ENCODE peak calls at places on chromosomes 6 and 20, in nine cellular contexts. C, L, V, N, X, F, H, Y and B are unnamed samples. For H3K4me1, the result is how much of the 10 kb centered on the place peaks cover.

GRCh38 chr6:118297821-118298220 is 250.3 kb upstream of the PLN start:
- DNase-seq in V (no peak), C (no peak), F (no peak), N (no peak), L (no peak), X (no peak), Y (no peak), H (no peak), B (no peak)

GRCh38 chr6:148593130-148593812 is 153.6 kb upstream of the UST start:
- DNase-seq in C (peak), L (no peak), X (no peak), V (no peak), F (no peak), N (no peak), Y (no peak), H (peak), B (no peak)

GRCh38 chr20:35145141-35145564 is 2.0 kb downstream of the EDEM2 start:
- DNase-seq in X (no peak), L (no peak), C (peak), N (no peak), Y (no peak), V (no peak), H (peak), F (no peak), B (peak)

GRCh38 chr6:6474170-6474920 is 114.2 kb upstream of the LY86 start:
- DNase-seq in H (no peak), V (no peak), F (peak), Y (no peak), X (no peak), L (no peak), C (no peak), N (no peak), B (no peak)

GRCh38 chr6:108914235-108915022 is 66.2 kb downstream of the ARMC2 start:
- DNase-seq in N (no peak), C (peak), H (peak), Y (no peak), X (no peak), F (no peak), L (no peak), V (no peak), B (peak)

GRCh38 chr20:10236540-10237533 is 18.2 kb downstream of the SNAP25 start:
- DNase-seq in Y (no peak), C (no peak), V (no peak), H (no peak), L (no peak), X (no peak), N (no peak), F (peak), B (no peak)

GRCh38 chr6:89483111-89483720 is 50.3 kb downstream of the ANKRD6 start:
- DNase-seq in V (peak), N (no peak), H (peak), Y (no peak), X (no peak), F (peak), L (peak), C (no peak), B (no peak)

GRCh38 chr6:157637516-157637915 is 185.5 kb upstream of the SNX9 start:
- DNase-seq in L (no peak), Y (no peak), C (no peak), F (no peak), X (no peak), H (no peak), N (no peak), V (no peak), B (no peak)

GRCh38 chr6:139705284-139705683 is 330.8 kb upstream of the CITED2 start:
- DNase-seq in N (no peak), C (no peak), F (no peak), H (no peak), X (no peak), L (no peak), V (no peak), Y (no peak), B (no peak)

GRCh38 chr6:15908871-15909270 is 220.0 kb upstream of the MYLIP start:
- DNase-seq in L (no peak), X (no peak), V (no peak), Y (no peak), H (no peak), N (no peak), C (no peak), F (no peak), B (no peak)

GRCh38 chr6:21402368-21402767 is 191.2 kb upstream of the SOX4 start:
- DNase-seq in L (no peak), V (no peak), H (no peak), F (no peak), X (no peak), Y (no peak), C (peak), N (no peak), B (no peak)

GRCh38 chr6:12112540-12113189 is 100.6 kb downstream of the HIVEP1 start:
- DNase-seq in H (no peak), Y (no peak), L (no peak), F (no peak), C (no peak), N (no peak), X (no peak), V (no peak), B (no peak)

GRCh38 chr6:34696189-34696738 is 303 bp downstream of the ILRUN start:
- DNase-seq in Y (no peak), C (peak), X (no peak), V (peak), H (peak), F (peak), N (no peak), L (peak), B (no peak)

GRCh38 chr20:25685276-25686080 is 11.2 kb downstream of the ZNF337 start:
- DNase-seq in L (no peak), X (no peak), H (no peak), V (no peak), Y (no peak), N (no peak), F (no peak), C (no peak), B (no peak)

GRCh38 chr6:53151676-53152075 is 3.0 kb upstream of the GCM1 start:
- DNase-seq in V (no peak), F (no peak), L (no peak), X (no peak), C (no peak), H (no peak), N (no peak), Y (no peak), B (no peak)

GRCh38 chr20:10922521-10922920 is 248.7 kb upstream of the JAG1 start:
- DNase-seq in C (peak), F (no peak), N (no peak), Y (no peak), X (no peak), H (no peak), L (no peak), V (no peak), B (no peak)

GRCh38 chr6:28866342-28867077 is 57.3 kb downstream of the TRIM27 start:
- DNase-seq in F (peak), N (peak), L (no peak), H (peak), Y (peak), V (peak), X (no peak), C (peak), B (peak)

GRCh38 chr20:41018153-41018552 is 10.5 kb upstream of the TOP1 start:
- DNase-seq in Y (no peak), L (no peak), C (peak), N (no peak), H (no peak), F (no peak), V (no peak), X (no peak), B (no peak)
- H3K27ac ChIP-seq in Y (no peak), L (no peak), C (no peak), N (no peak), H (no peak), F (no peak), V (no peak), X (peak), B (no peak)

GRCh38 chr6:43702522-43703440 is 15.2 kb upstream of the MRPS18A start:
- DNase-seq in V (peak), X (no peak), H (peak), F (peak), L (peak), N (peak), Y (peak), C (peak), B (no peak)

GRCh38 chr6:43695967-43696291 is 8.3 kb upstream of the MRPS18A start:
- DNase-seq in X (no peak), N (no peak), C (peak), V (no peak), H (no peak), Y (no peak), L (no peak), F (no peak), B (no peak)

GRCh38 chr6:43698584-43699349 is 11.2 kb upstream of the MRPS18A start:
- DNase-seq in V (no peak), F (no peak), N (no peak), H (peak), X (no peak), C (peak), Y (peak), L (no peak), B (no peak)

GRCh38 chr6:43702147-43702521 is 14.5 kb upstream of the MRPS18A start:
- DNase-seq in N (no peak), X (no peak), L (no peak), H (no peak), F (no peak), Y (no peak), V (no peak), C (no peak), B (no peak)

DNA sequence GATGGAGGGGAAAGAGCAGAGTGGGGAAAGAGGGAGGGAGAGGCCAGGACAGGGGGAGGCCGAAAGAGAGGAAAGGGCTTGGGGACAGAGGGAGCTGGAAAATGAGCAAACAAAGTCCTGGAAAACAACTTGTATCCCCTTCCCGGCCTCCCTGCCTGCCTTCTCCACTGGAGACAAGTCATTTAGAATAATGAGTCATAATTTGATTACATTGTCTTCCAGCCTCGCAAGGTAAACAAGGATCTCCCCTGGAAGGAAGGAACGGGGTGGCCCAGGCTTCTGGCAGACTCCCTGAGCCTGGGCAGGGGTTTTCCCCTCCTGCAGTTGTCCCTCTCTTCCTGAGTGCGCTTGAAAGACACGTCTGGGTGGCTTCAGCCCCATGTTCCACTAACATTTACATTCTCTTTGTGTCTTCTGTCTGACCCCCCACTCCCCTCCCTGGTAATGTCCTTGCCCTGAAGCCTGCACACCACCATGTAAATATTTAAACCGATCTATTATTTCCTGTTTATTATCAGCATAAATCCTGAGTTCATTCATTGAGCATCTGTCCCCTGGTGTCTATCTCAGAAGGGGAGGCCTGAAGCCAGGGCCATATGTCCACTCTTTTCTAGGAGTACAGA is 12.1 kb upstream of the MRPS18A start:
- DNase-seq in N (no peak), X (no peak), H (peak), C (peak), F (no peak), Y (peak), V (no peak), L (no peak), B (no peak)
- H3K4me1 ChIP-seq in N (under half), X (under half), H (under half), C (under half), F (under half), Y (under half), V (under half), L (under half), B (under half)

DNA sequence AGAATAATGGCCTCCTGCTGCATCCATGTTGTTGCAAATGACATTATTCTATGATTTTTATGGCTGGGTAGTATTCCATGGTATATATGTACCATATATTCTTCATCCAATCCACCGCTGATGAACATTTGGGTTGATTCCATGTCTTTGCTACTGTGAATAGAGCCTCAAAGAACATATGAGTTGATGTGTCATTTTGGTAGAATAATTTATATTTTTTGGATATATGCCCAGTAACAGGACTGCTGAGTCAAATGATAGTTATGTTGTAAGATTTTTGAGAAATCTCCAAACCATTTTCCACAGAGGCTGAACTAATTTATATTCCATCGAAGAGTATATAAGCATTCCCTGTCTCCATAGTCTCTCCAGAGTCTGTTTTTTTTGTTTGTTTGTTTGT is 1373.4 kb downstream of the GRIK2 start:
- DNase-seq in X (no peak), L (no peak), N (no peak), V (no peak), C (peak), H (no peak), F (no peak), Y (no peak), B (no peak)
- H3K27ac ChIP-seq in X (no peak), L (no peak), N (no peak), V (no peak), C (no peak), H (no peak), F (no peak), Y (no peak), B (no peak)

GRCh38 chr6:1392813-1393640 is 3.7 kb downstream of the FOXF2 start:
- DNase-seq in N (peak), F (no peak), X (no peak), V (no peak), Y (no peak), H (no peak), L (no peak), C (no peak), B (no peak)
- H3K4me1 ChIP-seq in N (under half), F (under half), X (under half), V (under half), Y (under half), H (under half), L (under half), C (under half), B (under half)

GRCh38 chr6:138035070-138035469 is 72.1 kb downstream of the PERP start:
- DNase-seq in V (no peak), F (no peak), L (no peak), Y (no peak), N (no peak), C (no peak), X (no peak), H (no peak), B (no peak)
- H3K27ac ChIP-seq in V (no peak), F (no peak), L (no peak), Y (no peak), N (no peak), C (no peak), X (peak), H (no peak), B (no peak)

DNA sequence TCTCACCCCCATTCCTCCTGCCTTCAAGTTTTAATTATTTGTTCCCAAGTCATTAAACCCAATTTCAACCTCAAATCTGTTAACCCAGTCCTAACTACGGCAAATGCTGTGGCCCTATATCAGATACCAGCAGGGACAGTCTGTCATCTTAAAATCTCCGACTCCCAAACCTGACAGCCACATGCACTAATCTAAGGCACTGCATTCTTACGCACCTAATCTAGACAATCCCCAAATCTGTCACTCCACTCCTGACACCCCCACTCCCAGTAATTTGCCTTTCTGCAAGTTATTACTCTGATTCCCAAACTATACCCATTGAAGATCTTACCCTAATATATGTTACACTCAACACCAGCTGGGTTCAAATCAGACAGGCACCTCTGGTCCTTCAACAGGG is 2.5 kb downstream of the MTCH1 start:
- DNase-seq in H (no peak), C (no peak), X (no peak), F (no peak), N (no peak), V (no peak), L (no peak), Y (no peak), B (no peak)
- H3K4me1 ChIP-seq in H (under half), C (under half), X (under half), F (under half), N (under half), V (under half), L (half or more), Y (under half), B (under half)

GRCh38 chr20:57579898-57580447 is 19.1 kb downstream of the PCK1 start:
- DNase-seq in N (no peak), H (no peak), F (no peak), V (peak), C (no peak), L (no peak), X (no peak), Y (no peak), B (no peak)
- H3K27ac ChIP-seq in N (no peak), H (no peak), F (no peak), V (no peak), C (no peak), L (no peak), X (no peak), Y (peak), B (no peak)

DNA sequence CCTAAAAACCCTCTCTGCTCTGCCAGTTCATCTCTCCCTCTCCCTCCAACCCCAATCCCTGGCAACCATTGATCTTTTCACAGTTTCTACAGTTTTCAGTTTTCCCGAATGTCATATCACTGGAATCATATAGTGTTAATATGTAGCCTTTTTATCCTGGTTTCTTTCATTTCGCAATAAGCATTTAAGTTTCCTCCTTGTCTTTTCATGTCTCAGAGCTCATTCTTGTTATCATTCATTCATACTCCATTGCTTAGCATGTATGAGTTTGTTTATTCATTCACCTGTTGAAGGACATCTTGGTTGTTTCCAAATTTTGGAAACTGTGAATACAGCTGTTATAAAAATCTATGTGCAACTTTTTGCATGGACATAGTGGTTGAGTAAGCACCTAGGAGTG is 5.5 kb upstream of the PCMTD2 start:
- DNase-seq in H (no peak), Y (no peak), F (no peak), C (no peak), N (no peak), L (no peak), V (no peak), X (no peak), B (no peak)
- H3K4me1 ChIP-seq in H (under half), Y (under half), F (under half), C (under half), N (under half), L (under half), V (under half), X (under half), B (under half)